ENCODE peak calls at places on chromosomes 13 and 19, in eight cellular contexts. One of them, this sample, is unnamed.

GRCh38 chr19:38736036-38736412 is 8.2 kb downstream of the CAPN12 start:
- DNase-seq in body of pancreas: peak
- DNase-seq in right lobe of liver: peak
- DNase-seq in esophagus squamous epithelium: no peak
- DNase-seq in A549: peak
- DNase-seq in uterus: peak
- DNase-seq in breast epithelium: no peak
- DNase-seq in H1: no peak
- DNase-seq in this sample: peak

GRCh38 chr13:30696278-30697176 is 38.8 kb upstream of the ALOX5AP start:
- DNase-seq in body of pancreas: no peak
- DNase-seq in right lobe of liver: peak
- DNase-seq in esophagus squamous epithelium: no peak
- DNase-seq in A549: no peak
- DNase-seq in uterus: no peak
- DNase-seq in breast epithelium: no peak
- DNase-seq in H1: no peak
- DNase-seq in this sample: peak

GRCh38 chr19:8610928-8611284 is 391 bp upstream of the ADAMTS10 start:
- DNase-seq in body of pancreas: no peak
- DNase-seq in right lobe of liver: no peak
- DNase-seq in esophagus squamous epithelium: no peak
- DNase-seq in A549: no peak
- DNase-seq in uterus: no peak
- DNase-seq in breast epithelium: no peak
- DNase-seq in H1: no peak
- DNase-seq in this sample: no peak

GRCh38 chr13:41541142-41541938 is 84.0 kb downstream of the RGCC start:
- DNase-seq in body of pancreas: no peak
- DNase-seq in right lobe of liver: no peak
- DNase-seq in esophagus squamous epithelium: no peak
- DNase-seq in A549: no peak
- DNase-seq in uterus: no peak
- DNase-seq in breast epithelium: no peak
- DNase-seq in H1: no peak
- DNase-seq in this sample: no peak

GRCh38 chr19:36963262-36963661 is 47.1 kb downstream of the ZNF568 start:
- DNase-seq in body of pancreas: peak
- DNase-seq in right lobe of liver: no peak
- DNase-seq in esophagus squamous epithelium: no peak
- DNase-seq in A549: no peak
- DNase-seq in uterus: no peak
- DNase-seq in breast epithelium: no peak
- DNase-seq in H1: no peak
- DNase-seq in this sample: no peak

GRCh38 chr13:32595306-32595705 is 9.1 kb downstream of the PDS5B start:
- DNase-seq in body of pancreas: no peak
- DNase-seq in right lobe of liver: no peak
- DNase-seq in esophagus squamous epithelium: no peak
- DNase-seq in A549: no peak
- DNase-seq in uterus: no peak
- DNase-seq in breast epithelium: no peak
- DNase-seq in H1: no peak
- DNase-seq in this sample: no peak

GRCh38 chr19:44694184-44694579 is 4.8 kb upstream of the CEACAM16 start:
- DNase-seq in body of pancreas: no peak
- DNase-seq in right lobe of liver: no peak
- DNase-seq in esophagus squamous epithelium: no peak
- DNase-seq in A549: no peak
- DNase-seq in uterus: no peak
- DNase-seq in breast epithelium: no peak
- DNase-seq in H1: no peak
- DNase-seq in this sample: no peak

GRCh38 chr13:42990991-42991891 is 800 bp downstream of the EPSTI1 start:
- DNase-seq in body of pancreas: no peak
- DNase-seq in right lobe of liver: no peak
- DNase-seq in esophagus squamous epithelium: no peak
- DNase-seq in A549: no peak
- DNase-seq in uterus: no peak
- DNase-seq in breast epithelium: no peak
- DNase-seq in H1: no peak
- DNase-seq in this sample: no peak

GRCh38 chr19:1265611-1266115 is 3.5 kb upstream of the CIRBP start:
- DNase-seq in body of pancreas: peak
- DNase-seq in right lobe of liver: peak
- DNase-seq in esophagus squamous epithelium: no peak
- DNase-seq in A549: peak
- DNase-seq in uterus: peak
- DNase-seq in breast epithelium: no peak
- DNase-seq in H1: no peak
- DNase-seq in this sample: peak

GRCh38 chr13:97257800-97258799 is 36.0 kb downstream of the MBNL2 start:
- DNase-seq in body of pancreas: peak
- DNase-seq in right lobe of liver: peak
- DNase-seq in esophagus squamous epithelium: no peak
- DNase-seq in A549: peak
- DNase-seq in uterus: peak
- DNase-seq in breast epithelium: no peak
- DNase-seq in H1: no peak
- DNase-seq in this sample: peak

GRCh38 chr13:27147530-27148170 is 24.0 kb downstream of the USP12 start:
- DNase-seq in body of pancreas: no peak
- DNase-seq in right lobe of liver: no peak
- DNase-seq in esophagus squamous epithelium: no peak
- DNase-seq in A549: no peak
- DNase-seq in uterus: no peak
- DNase-seq in breast epithelium: no peak
- DNase-seq in H1: no peak
- DNase-seq in this sample: no peak

GRCh38 chr13:106587787-106588186 is 19.9 kb upstream of the ARGLU1 start:
- DNase-seq in body of pancreas: no peak
- DNase-seq in right lobe of liver: no peak
- DNase-seq in esophagus squamous epithelium: no peak
- DNase-seq in A549: no peak
- DNase-seq in uterus: no peak
- DNase-seq in breast epithelium: no peak
- DNase-seq in H1: no peak
- DNase-seq in this sample: no peak

DNA sequence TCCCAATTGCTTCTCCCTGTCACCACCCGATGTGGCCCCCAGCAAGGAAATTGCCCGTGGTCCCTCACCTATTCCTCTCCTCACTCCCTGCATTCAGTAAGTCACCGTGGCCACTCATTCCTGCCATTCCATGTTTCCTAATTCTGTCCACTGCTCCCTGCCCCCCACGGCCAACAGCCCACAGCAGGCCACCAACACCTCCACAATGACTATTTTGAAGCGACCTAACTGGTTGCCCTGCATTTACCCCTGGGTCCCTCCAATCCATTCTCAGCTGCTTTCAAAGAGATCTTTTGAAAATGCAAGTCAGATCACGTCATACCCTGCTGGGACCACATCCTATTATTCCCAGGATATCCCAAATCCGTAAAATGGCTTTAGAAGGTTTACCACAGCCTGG is 210.4 kb downstream of the DCLK1 start:
- DNase-seq in body of pancreas: no peak
- DNase-seq in right lobe of liver: no peak
- DNase-seq in esophagus squamous epithelium: no peak
- DNase-seq in A549: no peak
- DNase-seq in uterus: no peak
- DNase-seq in breast epithelium: no peak
- DNase-seq in H1: no peak
- DNase-seq in this sample: no peak
- H3K27ac ChIP-seq in body of pancreas: no peak
- H3K27ac ChIP-seq in right lobe of liver: no peak
- H3K27ac ChIP-seq in esophagus squamous epithelium: no peak
- H3K27ac ChIP-seq in A549: no peak
- H3K27ac ChIP-seq in uterus: no peak
- H3K27ac ChIP-seq in breast epithelium: no peak
- H3K27ac ChIP-seq in H1: no peak
- H3K27ac ChIP-seq in this sample: no peak

GRCh38 chr13:94174009-94174408 is 305.5 kb downstream of the DCT start:
- DNase-seq in body of pancreas: no peak
- DNase-seq in right lobe of liver: no peak
- DNase-seq in esophagus squamous epithelium: no peak
- DNase-seq in A549: no peak
- DNase-seq in uterus: no peak
- DNase-seq in breast epithelium: no peak
- DNase-seq in H1: no peak
- DNase-seq in this sample: no peak
- TF ChIP-seq POLR2A in body of pancreas: no peak
- TF ChIP-seq POLR2A in right lobe of liver: no peak
- TF ChIP-seq POLR2A in esophagus squamous epithelium: no peak
- TF ChIP-seq POLR2A in A549: no peak
- TF ChIP-seq POLR2A in uterus: no peak
- TF ChIP-seq POLR2A in breast epithelium: no peak
- TF ChIP-seq POLR2A in H1: no peak
- TF ChIP-seq POLR2A in this sample: no peak

GRCh38 chr19:30694156-30694555 is 322.0 kb downstream of the ZNF536 start:
- DNase-seq in body of pancreas: no peak
- DNase-seq in right lobe of liver: no peak
- DNase-seq in esophagus squamous epithelium: no peak
- DNase-seq in A549: no peak
- DNase-seq in uterus: no peak
- DNase-seq in breast epithelium: no peak
- DNase-seq in H1: no peak
- DNase-seq in this sample: no peak

GRCh38 chr19:30693179-30693578 is 321.0 kb downstream of the ZNF536 start:
- DNase-seq in body of pancreas: no peak
- DNase-seq in right lobe of liver: no peak
- DNase-seq in esophagus squamous epithelium: no peak
- DNase-seq in A549: no peak
- DNase-seq in uterus: no peak
- DNase-seq in breast epithelium: no peak
- DNase-seq in H1: no peak
- DNase-seq in this sample: no peak

GRCh38 chr19:30692517-30692870 is 320.3 kb downstream of the ZNF536 start:
- DNase-seq in body of pancreas: no peak
- DNase-seq in right lobe of liver: no peak
- DNase-seq in esophagus squamous epithelium: no peak
- DNase-seq in A549: no peak
- DNase-seq in uterus: peak
- DNase-seq in breast epithelium: no peak
- DNase-seq in H1: no peak
- DNase-seq in this sample: no peak

GRCh38 chr19:30696514-30696913 is 324.3 kb downstream of the ZNF536 start:
- DNase-seq in body of pancreas: peak
- DNase-seq in right lobe of liver: peak
- DNase-seq in esophagus squamous epithelium: no peak
- DNase-seq in A549: peak
- DNase-seq in uterus: no peak
- DNase-seq in breast epithelium: no peak
- DNase-seq in H1: peak
- DNase-seq in this sample: peak

DNA sequence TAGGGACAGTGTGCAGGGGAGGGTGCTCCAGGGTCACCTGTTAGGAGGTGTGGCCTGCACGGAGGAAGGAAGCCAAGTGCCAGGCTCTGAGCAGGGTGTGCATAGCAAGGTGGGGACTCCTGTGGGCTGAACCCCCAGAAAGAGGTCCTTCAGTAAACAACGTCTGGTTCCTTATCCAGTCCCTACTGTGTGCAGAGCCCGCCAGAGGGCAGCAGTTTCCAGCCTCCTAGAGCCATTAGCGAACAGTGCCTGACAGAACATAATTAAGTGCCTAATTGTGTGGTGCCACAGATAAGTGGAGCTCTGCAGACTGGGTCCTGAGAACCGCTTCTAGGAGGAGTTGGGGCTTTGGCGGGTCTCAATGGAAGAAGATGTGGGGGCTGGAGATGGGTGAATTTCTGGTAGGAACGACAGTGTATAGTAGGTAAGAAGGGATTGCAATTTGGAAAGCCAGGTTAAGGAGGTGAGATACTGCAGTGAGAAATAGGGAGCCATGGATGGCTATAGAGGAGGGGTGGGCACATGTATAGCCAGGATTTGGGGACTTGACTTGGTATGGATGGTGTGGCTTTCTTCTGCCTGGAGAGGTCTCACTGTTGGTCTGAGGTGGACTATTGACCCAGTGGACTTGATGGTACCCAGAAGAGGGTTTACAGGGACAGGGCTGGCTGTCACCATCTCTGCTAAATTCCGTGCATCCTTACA is 323.1 kb downstream of the ZNF536 start:
- DNase-seq in body of pancreas: no peak
- DNase-seq in right lobe of liver: no peak
- DNase-seq in esophagus squamous epithelium: no peak
- DNase-seq in A549: no peak
- DNase-seq in uterus: no peak
- DNase-seq in breast epithelium: no peak
- DNase-seq in H1: no peak
- DNase-seq in this sample: no peak
- TF ChIP-seq CTCF in body of pancreas: no peak
- TF ChIP-seq CTCF in right lobe of liver: no peak
- TF ChIP-seq CTCF in esophagus squamous epithelium: no peak
- TF ChIP-seq CTCF in A549: peak
- TF ChIP-seq CTCF in uterus: no peak
- TF ChIP-seq CTCF in breast epithelium: no peak
- TF ChIP-seq CTCF in H1: peak
- TF ChIP-seq CTCF in this sample: no peak

GRCh38 chr13:22027561-22027960 is 356.7 kb downstream of the FGF9 start:
- DNase-seq in body of pancreas: no peak
- DNase-seq in right lobe of liver: no peak
- DNase-seq in esophagus squamous epithelium: no peak
- DNase-seq in A549: no peak
- DNase-seq in uterus: no peak
- DNase-seq in breast epithelium: no peak
- DNase-seq in H1: no peak
- DNase-seq in this sample: no peak

GRCh38 chr13:22031702-22032286 is 360.9 kb downstream of the FGF9 start:
- DNase-seq in body of pancreas: no peak
- DNase-seq in right lobe of liver: no peak
- DNase-seq in esophagus squamous epithelium: no peak
- DNase-seq in A549: no peak
- DNase-seq in uterus: no peak
- DNase-seq in breast epithelium: no peak
- DNase-seq in H1: no peak
- DNase-seq in this sample: no peak

GRCh38 chr13:22032905-22033304 is 362.0 kb downstream of the FGF9 start:
- DNase-seq in body of pancreas: no peak
- DNase-seq in right lobe of liver: no peak
- DNase-seq in esophagus squamous epithelium: no peak
- DNase-seq in A549: no peak
- DNase-seq in uterus: no peak
- DNase-seq in breast epithelium: no peak
- DNase-seq in H1: no peak
- DNase-seq in this sample: no peak

GRCh38 chr13:22028831-22029230 is 358.0 kb downstream of the FGF9 start:
- DNase-seq in body of pancreas: no peak
- DNase-seq in right lobe of liver: no peak
- DNase-seq in esophagus squamous epithelium: no peak
- DNase-seq in A549: no peak
- DNase-seq in uterus: no peak
- DNase-seq in breast epithelium: no peak
- DNase-seq in H1: no peak
- DNase-seq in this sample: no peak

GRCh38 chr13:22030321-22030720 is 359.4 kb downstream of the FGF9 start:
- DNase-seq in body of pancreas: no peak
- DNase-seq in right lobe of liver: no peak
- DNase-seq in esophagus squamous epithelium: no peak
- DNase-seq in A549: no peak
- DNase-seq in uterus: no peak
- DNase-seq in breast epithelium: no peak
- DNase-seq in H1: no peak
- DNase-seq in this sample: no peak
- H3K27ac ChIP-seq in body of pancreas: no peak
- H3K27ac ChIP-seq in right lobe of liver: no peak
- H3K27ac ChIP-seq in esophagus squamous epithelium: no peak
- H3K27ac ChIP-seq in A549: no peak
- H3K27ac ChIP-seq in uterus: no peak
- H3K27ac ChIP-seq in breast epithelium: no peak
- H3K27ac ChIP-seq in H1: no peak
- H3K27ac ChIP-seq in this sample: no peak

This sample was measured in heart left ventricle.